ENCODE peak calls at places on chromosomes 13 and 19, in eight cellular contexts. One of them, this sample, is unnamed.
A peak's percentile ranks its signal among the peaks of the same experiment; 100 is the strongest.

GRCh38 chr19:45171211-45171623 is 6.8 kb downstream of the TRAPPC6A start:
- DNase-seq in fibroblast of the aortic adventitia: no peak
- DNase-seq in PC-3: no peak
- DNase-seq in tibial nerve: no peak
- DNase-seq in colonic mucosa: no peak
- DNase-seq in cardiac fibroblast: peak; percentile 20
- DNase-seq in left ventricle myocardium inferior: no peak
- DNase-seq in adrenal gland: no peak
- DNase-seq in this sample: no peak

GRCh38 chr13:109576331-109576813 is 210.0 kb downstream of the IRS2 start:
- DNase-seq in colonic mucosa: peak; percentile 35
- DNase-seq in left ventricle myocardium inferior: no peak
- DNase-seq in cardiac fibroblast: peak; percentile 50
- DNase-seq in PC-3: peak; percentile 60
- DNase-seq in adrenal gland: no peak
- DNase-seq in tibial nerve: no peak
- DNase-seq in fibroblast of the aortic adventitia: no peak
- DNase-seq in this sample: no peak

GRCh38 chr19:3614858-3615505 is 8.3 kb upstream of the TBXA2R start:
- DNase-seq in PC-3: no peak
- DNase-seq in left ventricle myocardium inferior: no peak
- DNase-seq in adrenal gland: no peak
- DNase-seq in fibroblast of the aortic adventitia: no peak
- DNase-seq in tibial nerve: no peak
- DNase-seq in colonic mucosa: no peak
- DNase-seq in cardiac fibroblast: no peak
- DNase-seq in this sample: no peak

GRCh38 chr19:18173572-18174294 is at the start of gene IFI30:
- DNase-seq in fibroblast of the aortic adventitia: peak; percentile 40
- DNase-seq in cardiac fibroblast: peak; percentile 55
- DNase-seq in tibial nerve: peak; percentile 61
- DNase-seq in left ventricle myocardium inferior: peak; percentile 79
- DNase-seq in colonic mucosa: peak; percentile 85
- DNase-seq in adrenal gland: peak; percentile 85
- DNase-seq in PC-3: peak; percentile 53
- DNase-seq in this sample: peak; percentile 57

GRCh38 chr19:27770095-27770494 is 1442.9 kb downstream of the UQCRFS1 start:
- DNase-seq in left ventricle myocardium inferior: no peak
- DNase-seq in adrenal gland: no peak
- DNase-seq in fibroblast of the aortic adventitia: no peak
- DNase-seq in tibial nerve: no peak
- DNase-seq in cardiac fibroblast: no peak
- DNase-seq in PC-3: no peak
- DNase-seq in colonic mucosa: no peak
- DNase-seq in this sample: no peak

GRCh38 chr19:34976611-34977010 is 12.6 kb upstream of the ZNF792 start:
- DNase-seq in colonic mucosa: no peak
- DNase-seq in cardiac fibroblast: no peak
- DNase-seq in tibial nerve: no peak
- DNase-seq in fibroblast of the aortic adventitia: no peak
- DNase-seq in left ventricle myocardium inferior: no peak
- DNase-seq in adrenal gland: no peak
- DNase-seq in PC-3: no peak
- DNase-seq in this sample: no peak

GRCh38 chr13:102399791-102400618 is 1.8 kb downstream of the FGF14 start:
- DNase-seq in cardiac fibroblast: no peak
- DNase-seq in left ventricle myocardium inferior: peak; percentile 25
- DNase-seq in fibroblast of the aortic adventitia: no peak
- DNase-seq in colonic mucosa: no peak
- DNase-seq in tibial nerve: no peak
- DNase-seq in PC-3: no peak
- DNase-seq in adrenal gland: no peak
- DNase-seq in this sample: peak; percentile 60

GRCh38 chr13:43472344-43472743 is 314.4 kb downstream of the ENOX1 start:
- DNase-seq in adrenal gland: no peak
- DNase-seq in fibroblast of the aortic adventitia: no peak
- DNase-seq in tibial nerve: no peak
- DNase-seq in PC-3: no peak
- DNase-seq in cardiac fibroblast: no peak
- DNase-seq in left ventricle myocardium inferior: no peak
- DNase-seq in colonic mucosa: no peak
- DNase-seq in this sample: no peak

GRCh38 chr19:16381756-16382401 is 57.3 kb downstream of the KLF2 start:
- DNase-seq in PC-3: no peak
- DNase-seq in left ventricle myocardium inferior: peak; percentile 80
- DNase-seq in tibial nerve: peak; percentile 82
- DNase-seq in cardiac fibroblast: peak; percentile 94
- DNase-seq in adrenal gland: peak; percentile 62
- DNase-seq in colonic mucosa: no peak
- DNase-seq in fibroblast of the aortic adventitia: peak; percentile 97
- DNase-seq in this sample: peak; percentile 41

GRCh38 chr19:14061081-14061749 is 661 bp downstream of the PALM3 start:
- DNase-seq in tibial nerve: no peak
- DNase-seq in PC-3: no peak
- DNase-seq in adrenal gland: no peak
- DNase-seq in fibroblast of the aortic adventitia: peak; percentile 31
- DNase-seq in colonic mucosa: no peak
- DNase-seq in left ventricle myocardium inferior: no peak
- DNase-seq in cardiac fibroblast: peak; percentile 41
- DNase-seq in this sample: no peak

GRCh38 chr19:29680447-29680846 is 15.2 kb downstream of the PLEKHF1 start:
- DNase-seq in PC-3: no peak
- DNase-seq in colonic mucosa: peak; percentile 65
- DNase-seq in left ventricle myocardium inferior: peak; percentile 53
- DNase-seq in adrenal gland: no peak
- DNase-seq in fibroblast of the aortic adventitia: no peak
- DNase-seq in cardiac fibroblast: no peak
- DNase-seq in tibial nerve: no peak
- DNase-seq in this sample: no peak
- H3K4me3 ChIP-seq in PC-3: no peak overlapping the region
- H3K4me3 ChIP-seq in colonic mucosa: no peak overlapping the region
- H3K4me3 ChIP-seq in left ventricle myocardium inferior: no peak overlapping the region
- H3K4me3 ChIP-seq in adrenal gland: no peak overlapping the region
- H3K4me3 ChIP-seq in fibroblast of the aortic adventitia: no peak overlapping the region
- H3K4me3 ChIP-seq in cardiac fibroblast: no peak overlapping the region
- H3K4me3 ChIP-seq in tibial nerve: no peak overlapping the region
- H3K4me3 ChIP-seq in this sample: no peak overlapping the region

DNA sequence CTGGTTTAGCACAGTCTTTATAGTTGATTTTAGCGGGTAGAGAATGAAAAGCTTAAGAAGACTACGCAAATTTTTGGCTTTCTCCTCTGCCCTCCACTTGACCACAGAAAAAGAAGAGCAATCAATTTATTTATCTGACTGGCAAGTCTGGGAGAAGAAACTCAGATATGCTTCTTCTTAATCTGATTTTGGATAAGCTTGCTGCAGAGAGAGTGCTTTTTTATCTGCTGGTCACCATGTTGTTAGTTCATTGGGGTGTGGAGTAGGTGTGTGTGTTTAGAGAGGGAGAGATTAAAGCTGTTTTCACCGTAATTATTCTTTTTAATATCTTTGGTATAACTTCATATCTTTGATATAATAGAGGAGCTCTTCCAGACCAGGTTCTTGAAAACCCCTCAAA is 471.4 kb upstream of the SLC10A2 start:
- DNase-seq in left ventricle myocardium inferior: no peak
- DNase-seq in adrenal gland: no peak
- DNase-seq in fibroblast of the aortic adventitia: no peak
- DNase-seq in PC-3: no peak
- DNase-seq in colonic mucosa: no peak
- DNase-seq in tibial nerve: no peak
- DNase-seq in cardiac fibroblast: no peak
- DNase-seq in this sample: no peak
- TF ChIP-seq CTCF in left ventricle myocardium inferior: no peak
- TF ChIP-seq CTCF in adrenal gland: no peak
- TF ChIP-seq CTCF in fibroblast of the aortic adventitia: no peak
- TF ChIP-seq CTCF in PC-3: no peak
- TF ChIP-seq CTCF in colonic mucosa: no peak
- TF ChIP-seq CTCF in tibial nerve: no peak
- TF ChIP-seq CTCF in cardiac fibroblast: no peak
- TF ChIP-seq CTCF in this sample: no peak

DNA sequence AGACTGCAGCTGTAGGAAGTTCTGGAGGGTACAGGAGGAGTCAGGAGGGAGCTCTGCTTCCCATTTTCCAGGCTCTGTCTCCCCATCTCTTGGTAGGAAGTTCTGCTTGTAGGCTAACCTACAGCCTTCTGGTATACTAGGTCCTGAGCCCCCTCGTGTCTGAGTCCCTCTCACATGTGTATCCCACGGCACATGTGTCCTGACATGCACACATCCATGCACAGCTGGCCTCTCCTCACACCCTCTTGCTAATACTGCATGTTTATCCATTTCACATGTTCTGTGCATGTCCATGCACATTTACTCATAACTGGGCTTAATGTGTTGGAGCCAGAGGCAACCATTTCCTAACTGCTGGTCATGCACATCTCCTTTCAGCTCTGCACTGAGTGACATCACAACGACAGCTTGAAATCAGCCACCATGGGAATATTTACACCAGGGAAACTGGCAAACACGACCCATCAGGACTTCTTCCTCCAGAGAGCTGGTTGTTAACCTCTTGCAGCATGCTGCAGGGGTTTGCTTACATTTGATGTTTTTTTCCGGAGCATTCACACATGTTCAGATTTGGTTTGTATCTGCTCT is 3.0 kb downstream of the CD209 start:
- DNase-seq in fibroblast of the aortic adventitia: no peak
- DNase-seq in left ventricle myocardium inferior: no peak
- DNase-seq in cardiac fibroblast: no peak
- DNase-seq in PC-3: no peak
- DNase-seq in adrenal gland: no peak
- DNase-seq in colonic mucosa: no peak
- DNase-seq in tibial nerve: no peak
- DNase-seq in this sample: no peak
- H3K4me3 ChIP-seq in fibroblast of the aortic adventitia: no peak overlapping the region
- H3K4me3 ChIP-seq in left ventricle myocardium inferior: no peak overlapping the region
- H3K4me3 ChIP-seq in cardiac fibroblast: no peak overlapping the region
- H3K4me3 ChIP-seq in PC-3: no peak overlapping the region
- H3K4me3 ChIP-seq in adrenal gland: no peak overlapping the region
- H3K4me3 ChIP-seq in colonic mucosa: no peak overlapping the region
- H3K4me3 ChIP-seq in tibial nerve: no peak overlapping the region
- H3K4me3 ChIP-seq in this sample: no peak overlapping the region

GRCh38 chr19:10389863-10390262 is 9.5 kb upstream of the TYK2 start:
- DNase-seq in colonic mucosa: no peak
- DNase-seq in cardiac fibroblast: no peak
- DNase-seq in PC-3: no peak
- DNase-seq in adrenal gland: no peak
- DNase-seq in left ventricle myocardium inferior: no peak
- DNase-seq in tibial nerve: no peak
- DNase-seq in fibroblast of the aortic adventitia: no peak
- DNase-seq in this sample: peak; percentile 41
- TF ChIP-seq CTCF in colonic mucosa: no peak
- TF ChIP-seq CTCF in cardiac fibroblast: peak; percentile 32
- TF ChIP-seq CTCF in PC-3: peak; percentile 46
- TF ChIP-seq CTCF in adrenal gland: no peak
- TF ChIP-seq CTCF in left ventricle myocardium inferior: no peak
- TF ChIP-seq CTCF in tibial nerve: no peak
- TF ChIP-seq CTCF in fibroblast of the aortic adventitia: peak; percentile 14
- TF ChIP-seq CTCF in this sample: no peak

GRCh38 chr13:36131215-36131930 is at the start of gene DCLK1:
- DNase-seq in colonic mucosa: peak; percentile 45
- DNase-seq in left ventricle myocardium inferior: peak; percentile 80
- DNase-seq in PC-3: no peak
- DNase-seq in cardiac fibroblast: peak; percentile 50
- DNase-seq in fibroblast of the aortic adventitia: peak; percentile 77
- DNase-seq in tibial nerve: peak; percentile 56
- DNase-seq in adrenal gland: peak; percentile 32
- DNase-seq in this sample: no peak
- H3K4me3 ChIP-seq in colonic mucosa: peak within 1 kb of the TSS; percentile 19
- H3K4me3 ChIP-seq in left ventricle myocardium inferior: peak within 1 kb of the TSS; percentile 69
- H3K4me3 ChIP-seq in PC-3: peak within 1 kb of the TSS; percentile 18
- H3K4me3 ChIP-seq in cardiac fibroblast: peak within 1 kb of the TSS; percentile 43
- H3K4me3 ChIP-seq in fibroblast of the aortic adventitia: peak within 1 kb of the TSS; percentile 91
- H3K4me3 ChIP-seq in tibial nerve: peak within 1 kb of the TSS; percentile 30
- H3K4me3 ChIP-seq in adrenal gland: no peak within 1 kb of the TSS
- H3K4me3 ChIP-seq in this sample: peak within 1 kb of the TSS; percentile 49